ENCODE peak calls at places on chromosomes 11 and 22, in ten cellular contexts. One of them, this sample, is unnamed.

GRCh38 chr22:42111798-42112197 is 18.8 kb downstream of the CYP2D6 start:
- DNase-seq in PC-9: no peak
- DNase-seq in A549: no peak
- DNase-seq in body of pancreas: no peak
- DNase-seq in B cell: no peak
- DNase-seq in BJ: no peak
- DNase-seq in progenitor cell of endocrine pancreas: no peak
- DNase-seq in lower lobe of right lung: no peak
- DNase-seq in heart left ventricle: no peak
- DNase-seq in transverse colon: no peak
- DNase-seq in this sample: no peak

GRCh38 chr11:43567396-43567975 is 113.1 kb upstream of the HSD17B12 start:
- DNase-seq in lower lobe of right lung: no peak
- DNase-seq in B cell: no peak
- DNase-seq in progenitor cell of endocrine pancreas: no peak
- DNase-seq in heart left ventricle: no peak
- DNase-seq in transverse colon: no peak
- DNase-seq in A549: peak
- DNase-seq in body of pancreas: no peak
- DNase-seq in BJ: no peak
- DNase-seq in PC-9: no peak
- DNase-seq in this sample: peak

GRCh38 chr11:6258571-6258998 is 1.1 kb upstream of the CCKBR start:
- DNase-seq in BJ: no peak
- DNase-seq in A549: no peak
- DNase-seq in B cell: no peak
- DNase-seq in transverse colon: no peak
- DNase-seq in heart left ventricle: no peak
- DNase-seq in lower lobe of right lung: no peak
- DNase-seq in PC-9: no peak
- DNase-seq in body of pancreas: no peak
- DNase-seq in progenitor cell of endocrine pancreas: no peak
- DNase-seq in this sample: no peak

GRCh38 chr11:62387381-62387780 is 31.5 kb upstream of the SCGB1A1 start:
- DNase-seq in heart left ventricle: no peak
- DNase-seq in lower lobe of right lung: no peak
- DNase-seq in transverse colon: no peak
- DNase-seq in BJ: no peak
- DNase-seq in A549: no peak
- DNase-seq in PC-9: no peak
- DNase-seq in progenitor cell of endocrine pancreas: no peak
- DNase-seq in body of pancreas: no peak
- DNase-seq in B cell: no peak
- DNase-seq in this sample: no peak

GRCh38 chr22:50576070-50576469 is 2.2 kb downstream of the CPT1B start:
- DNase-seq in A549: peak
- DNase-seq in PC-9: peak
- DNase-seq in body of pancreas: no peak
- DNase-seq in transverse colon: no peak
- DNase-seq in progenitor cell of endocrine pancreas: no peak
- DNase-seq in BJ: no peak
- DNase-seq in B cell: no peak
- DNase-seq in heart left ventricle: no peak
- DNase-seq in lower lobe of right lung: no peak
- DNase-seq in this sample: no peak

GRCh38 chr11:77183421-77183984 is 55.5 kb downstream of the MYO7A start:
- DNase-seq in B cell: no peak
- DNase-seq in BJ: no peak
- DNase-seq in A549: no peak
- DNase-seq in progenitor cell of endocrine pancreas: no peak
- DNase-seq in PC-9: no peak
- DNase-seq in transverse colon: no peak
- DNase-seq in lower lobe of right lung: no peak
- DNase-seq in body of pancreas: no peak
- DNase-seq in heart left ventricle: peak
- DNase-seq in this sample: no peak

GRCh38 chr11:18769802-18770456 is 21.7 kb downstream of the PTPN5 start:
- DNase-seq in PC-9: no peak
- DNase-seq in A549: no peak
- DNase-seq in BJ: no peak
- DNase-seq in body of pancreas: no peak
- DNase-seq in lower lobe of right lung: no peak
- DNase-seq in progenitor cell of endocrine pancreas: no peak
- DNase-seq in heart left ventricle: no peak
- DNase-seq in transverse colon: peak
- DNase-seq in B cell: no peak
- DNase-seq in this sample: peak

GRCh38 chr11:45928535-45929215 is 6.2 kb downstream of the LARGE2 start:
- DNase-seq in B cell: peak
- DNase-seq in transverse colon: peak
- DNase-seq in progenitor cell of endocrine pancreas: no peak
- DNase-seq in lower lobe of right lung: no peak
- DNase-seq in PC-9: no peak
- DNase-seq in heart left ventricle: peak
- DNase-seq in body of pancreas: no peak
- DNase-seq in BJ: no peak
- DNase-seq in A549: no peak
- DNase-seq in this sample: peak

DNA sequence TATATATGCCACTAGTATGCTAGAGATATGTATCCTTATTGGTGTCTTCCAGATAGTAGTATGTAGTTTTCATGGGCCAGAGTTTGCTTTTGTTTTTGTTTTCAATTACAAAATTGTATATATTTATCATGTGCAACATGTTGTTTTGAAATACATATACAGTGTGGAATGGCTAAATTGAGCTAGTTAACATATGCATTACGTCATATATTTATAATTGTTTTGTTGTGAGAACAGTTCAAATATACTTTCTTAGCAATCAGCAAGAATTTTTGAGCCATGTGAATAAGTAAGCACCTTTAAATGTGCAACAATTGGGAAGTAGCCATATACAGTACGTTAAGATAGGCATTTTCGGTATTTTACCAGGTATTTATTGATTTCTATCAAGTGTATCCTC is 60.4 kb upstream of the SLC5A12 start:
- DNase-seq in PC-9: no peak
- DNase-seq in progenitor cell of endocrine pancreas: no peak
- DNase-seq in lower lobe of right lung: no peak
- DNase-seq in body of pancreas: no peak
- DNase-seq in A549: no peak
- DNase-seq in BJ: no peak
- DNase-seq in transverse colon: no peak
- DNase-seq in B cell: no peak
- DNase-seq in heart left ventricle: no peak
- DNase-seq in this sample: no peak
- TF ChIP-seq CTCF in PC-9: no peak
- TF ChIP-seq CTCF in progenitor cell of endocrine pancreas: no peak
- TF ChIP-seq CTCF in lower lobe of right lung: no peak
- TF ChIP-seq CTCF in body of pancreas: no peak
- TF ChIP-seq CTCF in A549: no peak
- TF ChIP-seq CTCF in BJ: no peak
- TF ChIP-seq CTCF in transverse colon: no peak
- TF ChIP-seq CTCF in B cell: no peak
- TF ChIP-seq CTCF in heart left ventricle: no peak
- TF ChIP-seq CTCF in this sample: no peak

GRCh38 chr11:13836666-13837065 is 125.9 kb upstream of the SPON1 start:
- DNase-seq in B cell: no peak
- DNase-seq in A549: no peak
- DNase-seq in transverse colon: no peak
- DNase-seq in body of pancreas: no peak
- DNase-seq in BJ: no peak
- DNase-seq in lower lobe of right lung: no peak
- DNase-seq in PC-9: no peak
- DNase-seq in progenitor cell of endocrine pancreas: no peak
- DNase-seq in heart left ventricle: no peak
- DNase-seq in this sample: no peak

GRCh38 chr11:13831707-13832106 is 130.8 kb upstream of the SPON1 start:
- DNase-seq in body of pancreas: peak
- DNase-seq in A549: no peak
- DNase-seq in PC-9: no peak
- DNase-seq in heart left ventricle: no peak
- DNase-seq in transverse colon: no peak
- DNase-seq in lower lobe of right lung: no peak
- DNase-seq in progenitor cell of endocrine pancreas: no peak
- DNase-seq in B cell: no peak
- DNase-seq in BJ: no peak
- DNase-seq in this sample: no peak

GRCh38 chr11:13837286-13837685 is 125.2 kb upstream of the SPON1 start:
- DNase-seq in body of pancreas: no peak
- DNase-seq in BJ: no peak
- DNase-seq in A549: no peak
- DNase-seq in B cell: no peak
- DNase-seq in lower lobe of right lung: no peak
- DNase-seq in transverse colon: no peak
- DNase-seq in progenitor cell of endocrine pancreas: no peak
- DNase-seq in PC-9: no peak
- DNase-seq in heart left ventricle: no peak
- DNase-seq in this sample: no peak

DNA sequence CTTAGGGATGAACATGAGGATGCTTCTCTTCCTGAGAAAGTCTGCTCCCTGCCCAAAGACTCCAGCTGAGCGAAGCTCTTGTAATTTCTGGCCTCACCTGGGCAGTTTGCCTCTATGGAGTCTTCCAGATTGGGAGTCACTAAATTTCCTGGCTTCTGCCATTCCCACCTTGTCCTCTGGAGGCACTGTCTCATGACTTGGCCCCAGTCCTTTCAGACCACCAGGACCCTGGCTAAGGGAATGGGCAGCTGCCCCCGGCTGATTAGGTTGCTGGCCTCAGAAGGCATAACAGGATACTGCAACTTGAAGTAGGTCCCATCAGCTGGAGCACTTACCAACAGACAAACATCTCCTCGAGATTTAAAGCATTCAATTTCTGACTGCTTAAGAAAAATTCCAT is 128.1 kb upstream of the SPON1 start:
- DNase-seq in lower lobe of right lung: no peak
- DNase-seq in progenitor cell of endocrine pancreas: peak
- DNase-seq in B cell: no peak
- DNase-seq in transverse colon: no peak
- DNase-seq in A549: no peak
- DNase-seq in heart left ventricle: no peak
- DNase-seq in PC-9: no peak
- DNase-seq in body of pancreas: no peak
- DNase-seq in BJ: no peak
- DNase-seq in this sample: no peak
- TF ChIP-seq CTCF in lower lobe of right lung: peak
- TF ChIP-seq CTCF in progenitor cell of endocrine pancreas: peak
- TF ChIP-seq CTCF in B cell: peak
- TF ChIP-seq CTCF in transverse colon: no peak
- TF ChIP-seq CTCF in A549: no peak
- TF ChIP-seq CTCF in heart left ventricle: peak
- TF ChIP-seq CTCF in PC-9: peak
- TF ChIP-seq CTCF in body of pancreas: no peak
- TF ChIP-seq CTCF in BJ: peak
- TF ChIP-seq CTCF in this sample: peak

GRCh38 chr11:124098142-124098541 is 17.1 kb upstream of the VWA5A start:
- DNase-seq in progenitor cell of endocrine pancreas: no peak
- DNase-seq in lower lobe of right lung: no peak
- DNase-seq in heart left ventricle: no peak
- DNase-seq in PC-9: no peak
- DNase-seq in A549: no peak
- DNase-seq in BJ: no peak
- DNase-seq in B cell: no peak
- DNase-seq in transverse colon: no peak
- DNase-seq in body of pancreas: no peak
- DNase-seq in this sample: no peak
- TF ChIP-seq CTCF in progenitor cell of endocrine pancreas: no peak
- TF ChIP-seq CTCF in lower lobe of right lung: no peak
- TF ChIP-seq CTCF in heart left ventricle: no peak
- TF ChIP-seq CTCF in PC-9: no peak
- TF ChIP-seq CTCF in A549: no peak
- TF ChIP-seq CTCF in BJ: no peak
- TF ChIP-seq CTCF in B cell: no peak
- TF ChIP-seq CTCF in transverse colon: no peak
- TF ChIP-seq CTCF in body of pancreas: no peak
- TF ChIP-seq CTCF in this sample: no peak

GRCh38 chr11:111358038-111359001 is 20.8 kb downstream of the POU2AF1 start:
- DNase-seq in heart left ventricle: no peak
- DNase-seq in progenitor cell of endocrine pancreas: no peak
- DNase-seq in lower lobe of right lung: no peak
- DNase-seq in BJ: no peak
- DNase-seq in A549: no peak
- DNase-seq in PC-9: no peak
- DNase-seq in B cell: no peak
- DNase-seq in body of pancreas: no peak
- DNase-seq in transverse colon: no peak
- DNase-seq in this sample: no peak

GRCh38 chr11:111359223-111360149 is 19.6 kb downstream of the POU2AF1 start:
- DNase-seq in heart left ventricle: no peak
- DNase-seq in BJ: no peak
- DNase-seq in B cell: no peak
- DNase-seq in progenitor cell of endocrine pancreas: no peak
- DNase-seq in PC-9: no peak
- DNase-seq in body of pancreas: no peak
- DNase-seq in lower lobe of right lung: no peak
- DNase-seq in transverse colon: no peak
- DNase-seq in A549: no peak
- DNase-seq in this sample: no peak

GRCh38 chr11:111355956-111356659 is 23.0 kb downstream of the POU2AF1 start:
- DNase-seq in A549: no peak
- DNase-seq in B cell: no peak
- DNase-seq in body of pancreas: no peak
- DNase-seq in PC-9: no peak
- DNase-seq in BJ: no peak
- DNase-seq in transverse colon: no peak
- DNase-seq in progenitor cell of endocrine pancreas: no peak
- DNase-seq in heart left ventricle: no peak
- DNase-seq in lower lobe of right lung: no peak
- DNase-seq in this sample: no peak

GRCh38 chr11:111356660-111357048 is 22.4 kb downstream of the POU2AF1 start:
- DNase-seq in body of pancreas: no peak
- DNase-seq in B cell: no peak
- DNase-seq in progenitor cell of endocrine pancreas: no peak
- DNase-seq in A549: no peak
- DNase-seq in lower lobe of right lung: no peak
- DNase-seq in BJ: no peak
- DNase-seq in transverse colon: no peak
- DNase-seq in PC-9: no peak
- DNase-seq in heart left ventricle: no peak
- DNase-seq in this sample: no peak

DNA sequence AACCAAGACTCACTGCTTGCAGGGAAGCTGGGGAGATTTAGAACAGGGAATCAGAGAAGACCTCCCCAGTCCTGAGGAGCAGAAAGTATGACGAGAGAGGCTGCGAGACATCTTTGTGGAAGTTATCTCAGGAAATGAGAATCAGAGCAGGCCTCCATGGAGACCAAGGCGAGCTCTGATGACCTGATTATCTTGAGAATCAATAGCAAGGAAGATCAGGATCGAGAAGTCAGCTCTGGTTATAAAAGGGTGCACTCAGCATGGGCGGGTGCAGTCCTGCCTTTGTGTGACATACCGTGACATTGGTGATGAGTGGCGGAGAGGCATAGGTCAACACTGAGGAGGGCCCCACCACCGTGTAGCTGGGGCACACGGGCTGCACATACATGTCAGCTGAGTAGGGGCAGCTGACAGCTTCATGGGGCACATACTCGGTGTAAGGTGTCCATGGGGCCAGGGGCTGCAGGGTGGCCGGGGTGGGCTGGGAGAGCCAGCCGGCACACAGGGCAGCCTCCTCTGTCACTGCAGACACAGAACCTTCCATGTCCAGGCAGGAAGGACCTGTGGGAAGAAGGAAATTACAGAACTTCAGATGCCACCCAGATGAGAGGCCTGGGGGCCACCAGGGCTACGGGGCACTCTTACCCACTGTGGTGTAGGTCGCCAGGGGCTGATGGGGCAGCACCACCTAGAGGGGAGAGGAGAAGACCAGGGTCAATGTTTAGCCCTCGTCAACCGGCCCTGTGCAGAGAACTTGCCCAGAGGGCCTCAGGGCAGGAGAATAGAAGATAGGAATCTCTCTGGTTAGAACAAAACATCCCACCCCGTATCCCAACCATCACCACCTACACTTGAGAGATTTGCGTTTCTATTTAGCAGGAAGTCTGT is 21.7 kb downstream of the POU2AF1 start:
- DNase-seq in BJ: no peak
- DNase-seq in lower lobe of right lung: no peak
- DNase-seq in progenitor cell of endocrine pancreas: no peak
- DNase-seq in A549: no peak
- DNase-seq in PC-9: no peak
- DNase-seq in B cell: no peak
- DNase-seq in body of pancreas: no peak
- DNase-seq in heart left ventricle: no peak
- DNase-seq in transverse colon: no peak
- DNase-seq in this sample: no peak
- TF ChIP-seq CTCF in BJ: no peak
- TF ChIP-seq CTCF in lower lobe of right lung: no peak
- TF ChIP-seq CTCF in progenitor cell of endocrine pancreas: no peak
- TF ChIP-seq CTCF in A549: no peak
- TF ChIP-seq CTCF in PC-9: no peak
- TF ChIP-seq CTCF in B cell: no peak
- TF ChIP-seq CTCF in body of pancreas: no peak
- TF ChIP-seq CTCF in heart left ventricle: no peak
- TF ChIP-seq CTCF in transverse colon: no peak
- TF ChIP-seq CTCF in this sample: no peak

This sample was measured in GM20000.